ENCODE peak calls at places on chromosomes 5 and 9, in four cellular contexts. F is PC-3, S is ovary, Q is WERI-Rb-1. H is an unnamed sample.

GRCh38 chr9:72586388-72587160 is 65.2 kb downstream of the TMC1 start:
- DNase-seq in F (peak), S (no peak), Q (no peak), H (no peak)

GRCh38 chr5:1875843-1876671 is 6.7 kb downstream of the IRX4 start:
- DNase-seq in F (no peak), S (no peak), Q (no peak), H (no peak)

GRCh38 chr5:178624626-178625546 is 2.0 kb downstream of the CLK4 start:
- DNase-seq in F (peak), S (no peak), Q (no peak), H (no peak)

GRCh38 chr5:66207800-66208561 is 63.9 kb downstream of the SREK1 start:
- DNase-seq in F (no peak), S (no peak), Q (no peak), H (no peak)

GRCh38 chr9:86892576-86892975 is 54.7 kb downstream of the GAS1 start:
- DNase-seq in F (no peak), S (no peak), Q (no peak), H (no peak)

GRCh38 chr9:87157366-87158031 is 210.2 kb upstream of the GAS1 start:
- DNase-seq in F (no peak), S (no peak), Q (no peak), H (no peak)

GRCh38 chr5:169567079-169567478 is 16.5 kb upstream of the SPDL1 start:
- DNase-seq in F (peak), S (no peak), Q (no peak), H (peak)

GRCh38 chr9:92686954-92687353 is 17.0 kb upstream of the IPPK start:
- DNase-seq in F (peak), S (no peak), Q (no peak), H (no peak)

GRCh38 chr9:129173296-129174101 is 4.6 kb downstream of the IER5L start:
- DNase-seq in F (no peak), S (peak), Q (no peak), H (no peak)

GRCh38 chr9:90939367-90939766 is 137.7 kb downstream of the SYK start:
- DNase-seq in F (no peak), S (no peak), Q (no peak), H (no peak)

GRCh38 chr9:127574089-127574921 is 37.8 kb upstream of the STXBP1 start:
- DNase-seq in F (peak), S (no peak), Q (no peak), H (no peak)

GRCh38 chr9:126471084-126471611 is 142.6 kb upstream of the LMX1B start:
- DNase-seq in F (no peak), S (peak), Q (no peak), H (peak)

GRCh38 chr9:94827584-94828304 is 101.2 kb downstream of the AOPEP start:
- DNase-seq in F (no peak), S (no peak), Q (no peak), H (no peak)

GRCh38 chr5:148425808-148426207 is 42.0 kb downstream of the FBXO38 start:
- DNase-seq in F (no peak), S (no peak), Q (no peak), H (no peak)

GRCh38 chr5:178249191-178249989 is 16.8 kb upstream of the PHYKPL start:
- DNase-seq in F (peak), S (no peak), Q (no peak), H (no peak)

DNA sequence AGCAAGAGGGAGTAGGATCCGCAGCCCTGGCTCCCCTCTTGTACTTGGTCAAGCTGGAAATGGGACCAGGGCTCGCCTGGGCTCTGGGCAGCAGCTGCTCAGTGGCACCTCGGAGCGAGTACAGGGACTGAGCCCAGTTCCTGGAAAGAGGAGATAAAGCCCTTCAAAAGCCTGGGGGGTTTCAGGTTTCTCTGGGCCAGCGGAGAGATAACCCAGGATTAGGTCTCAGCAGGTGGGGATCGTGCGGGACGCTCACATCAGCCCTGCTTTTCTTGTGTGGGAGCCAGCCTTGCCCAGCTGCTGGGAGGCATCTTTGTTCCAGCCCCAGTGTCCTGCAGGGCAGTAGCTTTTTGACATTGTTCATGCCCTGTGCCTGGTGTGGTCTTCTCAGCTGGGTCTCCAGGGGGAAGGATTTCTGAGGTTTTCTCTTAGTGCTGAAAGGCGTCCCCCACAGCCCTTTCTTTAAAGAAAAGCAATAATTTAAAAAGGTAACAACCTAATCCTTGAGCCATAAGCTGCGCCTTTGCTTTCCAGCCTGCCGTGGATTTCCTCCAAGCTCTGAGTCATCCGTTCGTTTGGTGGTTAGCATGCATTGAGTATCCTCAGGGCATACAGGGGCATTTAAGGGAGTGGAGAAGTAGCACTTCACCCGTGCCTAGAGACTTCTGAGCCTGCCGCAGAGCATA is 657 bp upstream of the TNC start:
- DNase-seq in F (peak), S (no peak), Q (peak), H (no peak)
- H3K4me3 ChIP-seq in F (peak), S (peak), Q (peak), H (no peak)

GRCh38 chr9:22722492-22722891 is 275.9 kb downstream of the DMRTA1 start:
- DNase-seq in F (peak), S (no peak), Q (no peak), H (no peak)
- H3K4me3 ChIP-seq in F (no peak), S (no peak), Q (no peak), H (no peak)

GRCh38 chr9:74543145-74543544 is 46.0 kb downstream of the RORB start:
- DNase-seq in F (no peak), S (no peak), Q (no peak), H (no peak)
- H3K4me3 ChIP-seq in F (no peak), S (no peak), Q (no peak), H (no peak)

DNA sequence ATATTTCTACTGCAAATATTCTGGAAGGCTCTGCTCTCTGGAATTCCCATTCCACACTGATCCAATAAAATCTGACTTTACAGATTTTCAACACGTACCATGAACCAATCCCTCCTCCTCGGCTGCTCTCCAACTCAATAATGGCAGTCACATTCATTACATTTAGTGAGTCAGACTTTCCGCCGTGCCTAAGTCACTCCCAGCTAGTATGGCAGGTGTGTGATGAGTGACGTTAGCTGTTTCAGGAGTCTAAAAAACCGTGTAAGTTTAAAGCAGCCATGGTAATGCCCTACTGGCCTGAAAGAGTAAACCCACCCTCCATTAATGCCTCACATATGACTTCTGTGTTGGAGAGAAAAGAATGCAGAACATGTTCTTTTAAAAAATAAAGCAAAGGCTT is 3.3 kb downstream of the FBN2 start:
- DNase-seq in F (peak), S (no peak), Q (no peak), H (no peak)
- H3K4me3 ChIP-seq in F (peak), S (no peak), Q (no peak), H (no peak)

GRCh38 chr9:33737811-33738606 is 57.4 kb upstream of the PRSS3 start:
- DNase-seq in F (peak), S (no peak), Q (peak), H (peak)
- H3K4me3 ChIP-seq in F (no peak), S (no peak), Q (no peak), H (no peak)

DNA sequence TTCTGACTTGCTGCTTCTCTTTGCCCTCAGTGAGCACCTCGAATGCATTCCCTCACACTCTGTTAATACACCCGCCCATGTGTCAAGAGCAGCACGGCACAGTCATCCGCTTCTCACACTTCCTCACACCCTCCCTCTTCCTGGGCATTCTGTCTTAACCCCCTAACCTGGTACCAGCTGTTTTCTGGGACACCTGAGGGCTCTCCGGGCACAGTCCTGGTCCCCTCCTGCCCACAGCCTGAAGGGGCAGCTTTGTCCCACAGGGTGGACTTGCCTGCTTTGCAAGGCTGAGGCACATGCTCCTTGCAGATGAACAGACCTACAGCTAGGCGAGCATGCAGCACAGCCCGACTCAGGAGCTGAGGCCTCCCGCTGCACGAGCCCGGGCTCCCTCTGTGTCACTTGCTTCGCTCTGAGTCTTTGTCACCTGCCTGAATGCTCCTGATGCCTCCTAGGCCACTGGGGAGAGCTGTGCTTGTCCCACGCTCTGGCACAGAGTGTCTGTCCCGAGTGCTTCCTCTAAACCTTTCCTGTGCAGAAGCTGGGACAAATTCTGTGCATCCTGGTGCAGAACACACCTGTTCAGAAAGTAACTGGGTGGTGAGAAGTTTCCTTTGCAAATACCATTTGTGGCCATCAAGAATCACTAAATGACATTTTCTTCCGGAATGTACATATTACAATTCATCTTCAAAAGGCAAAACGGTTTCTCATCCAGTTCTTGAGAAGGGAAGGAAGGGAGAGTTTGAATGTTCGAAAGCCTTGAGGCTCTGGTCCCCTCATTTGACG is 47.8 kb downstream of the AHRR start:
- DNase-seq in F (no peak), S (no peak), Q (no peak), H (no peak)
- H3K4me3 ChIP-seq in F (no peak), S (no peak), Q (no peak), H (no peak)